ENCODE peak calls at places on chromosomes 5 and 9, in five cellular contexts. R, G, D, N and V are unnamed samples.

GRCh38 chr9:92671323-92671722 is 1.4 kb upstream of the IPPK start:
- DNase-seq in R (no peak), G (peak), D (peak), N (no peak), V (peak)

GRCh38 chr9:100473271-100474081 is 527 bp downstream of the TMEFF1 start:
- DNase-seq in R (peak), G (peak), D (peak), N (peak), V (peak)

GRCh38 chr9:33687779-33688178 is 107.6 kb upstream of the PRSS3 start:
- DNase-seq in R (no peak), G (no peak), D (peak), N (no peak), V (no peak)

GRCh38 chr5:103232393-103232999 is 26.1 kb upstream of the MACIR start:
- DNase-seq in R (no peak), G (peak), D (peak), N (no peak), V (peak)

GRCh38 chr9:130860458-130861316 is 25.6 kb downstream of the ABL1 start:
- DNase-seq in R (no peak), G (peak), D (peak), N (no peak), V (peak)

GRCh38 chr5:180950291-180950949 is 38.2 kb upstream of the BTNL3 start:
- DNase-seq in R (no peak), G (no peak), D (no peak), N (no peak), V (no peak)

GRCh38 chr9:111020594-111020993 is 17.7 kb downstream of the LPAR1 start:
- DNase-seq in R (no peak), G (no peak), D (no peak), N (no peak), V (no peak)

GRCh38 chr5:113090336-113091106 is 113.9 kb downstream of the DCP2 start:
- DNase-seq in R (no peak), G (no peak), D (no peak), N (no peak), V (no peak)

GRCh38 chr5:38666668-38667498 is 110.4 kb upstream of the LIFR start:
- DNase-seq in R (peak), G (peak), D (peak), N (no peak), V (peak)

GRCh38 chr5:98927988-98928801 is 612 bp downstream of the CHD1 start:
- DNase-seq in R (peak), G (peak), D (peak), N (peak), V (peak)

GRCh38 chr9:70161414-70161732 is 97.4 kb upstream of the SMC5 start:
- DNase-seq in R (no peak), G (no peak), D (no peak), N (no peak), V (peak)

GRCh38 chr9:135707449-135708138 is 5.6 kb downstream of the KCNT1 start:
- DNase-seq in R (no peak), G (no peak), D (no peak), N (no peak), V (no peak)

GRCh38 chr5:34627794-34628193 is 28.3 kb upstream of the RAI14 start:
- DNase-seq in R (no peak), G (no peak), D (peak), N (no peak), V (peak)

GRCh38 chr5:142484821-142485387 is 160.1 kb upstream of the SPRY4 start:
- DNase-seq in R (no peak), G (peak), D (peak), N (no peak), V (peak)

GRCh38 chr5:54021413-54022155 is 288.8 kb downstream of the ARL15 start:
- DNase-seq in R (no peak), G (no peak), D (peak), N (no peak), V (peak)

GRCh38 chr5:61808091-61808490 is 476.0 kb downstream of the ZSWIM6 start:
- DNase-seq in R (no peak), G (no peak), D (no peak), N (no peak), V (no peak)

GRCh38 chr9:13860019-13860418 is 453.9 kb downstream of the NFIB start:
- DNase-seq in R (no peak), G (no peak), D (no peak), N (no peak), V (peak)

GRCh38 chr5:86838078-86838477 is 220.3 kb downstream of the COX7C start:
- DNase-seq in R (no peak), G (no peak), D (no peak), N (no peak), V (no peak)

GRCh38 chr5:36436306-36436705 is 134.6 kb upstream of the RANBP3L start:
- DNase-seq in R (no peak), G (no peak), D (no peak), N (no peak), V (no peak)

GRCh38 chr9:16869140-16869903 is 1.1 kb downstream of the BNC2 start:
- DNase-seq in R (no peak), G (peak), D (peak), N (peak), V (peak)

GRCh38 chr5:141382469-141383294 is at the start of gene PCDHGA7:
- DNase-seq in R (no peak), G (no peak), D (peak), N (no peak), V (no peak)

GRCh38 chr5:155276231-155276630 is 262.7 kb downstream of the KIF4B start:
- DNase-seq in R (no peak), G (no peak), D (no peak), N (no peak), V (no peak)

GRCh38 chr9:33661186-33661585 is 134.2 kb upstream of the PRSS3 start:
- DNase-seq in R (no peak), G (no peak), D (no peak), N (no peak), V (peak)

GRCh38 chr5:139457653-139458306 is 4.8 kb downstream of the ECSCR start:
- DNase-seq in R (no peak), G (no peak), D (no peak), N (no peak), V (no peak)

GRCh38 chr9:81517954-81518353 is 171.4 kb downstream of the TLE1 start:
- DNase-seq in R (no peak), G (no peak), D (no peak), N (no peak), V (no peak)

GRCh38 chr5:140039561-140039960 is 3.5 kb downstream of the NRG2 start:
- DNase-seq in R (no peak), G (no peak), D (no peak), N (no peak), V (peak)

GRCh38 chr5:51018423-51018822 is 352.0 kb downstream of the PARP8 start:
- DNase-seq in R (no peak), G (no peak), D (no peak), N (no peak), V (no peak)

GRCh38 chr5:51027276-51027675 is 356.0 kb upstream of the ISL1 start:
- DNase-seq in R (no peak), G (no peak), D (no peak), N (no peak), V (no peak)

GRCh38 chr5:51028394-51028793 is 354.9 kb upstream of the ISL1 start:
- DNase-seq in R (no peak), G (no peak), D (no peak), N (no peak), V (no peak)

GRCh38 chr5:51024263-51024662 is 357.8 kb downstream of the PARP8 start:
- DNase-seq in R (no peak), G (no peak), D (no peak), N (no peak), V (no peak)
- H3K23ac ChIP-seq in R (no peak), G (no peak), D (no peak), N (no peak), V (no peak)

GRCh38 chr5:158765407-158765806 is 334.3 kb downstream of the EBF1 start:
- DNase-seq in R (no peak), G (no peak), D (no peak), N (no peak), V (no peak)
- H3K23ac ChIP-seq in R (no peak), G (no peak), D (no peak), N (no peak), V (no peak)

GRCh38 chr9:5892456-5893133 is 1.9 kb downstream of the MLANA start:
- DNase-seq in R (no peak), G (no peak), D (no peak), N (no peak), V (peak)
- H3K23ac ChIP-seq in R (no peak), G (no peak), D (no peak), N (no peak), V (no peak)

GRCh38 chr5:6875376-6875775 is 162.1 kb downstream of the TENT4A start:
- DNase-seq in R (no peak), G (peak), D (no peak), N (no peak), V (no peak)
- H3K23ac ChIP-seq in R (no peak), G (no peak), D (no peak), N (no peak), V (no peak)

GRCh38 chr9:86589273-86589672 is 235.1 kb upstream of the TUT7 start:
- DNase-seq in R (peak), G (peak), D (no peak), N (no peak), V (no peak)

GRCh38 chr9:86585422-86586143 is 231.4 kb upstream of the TUT7 start:
- DNase-seq in R (no peak), G (peak), D (peak), N (no peak), V (peak)

GRCh38 chr9:86591472-86591871 is 237.3 kb upstream of the TUT7 start:
- DNase-seq in R (no peak), G (no peak), D (no peak), N (no peak), V (no peak)

GRCh38 chr9:86580688-86581087 is 226.5 kb upstream of the TUT7 start:
- DNase-seq in R (no peak), G (no peak), D (peak), N (no peak), V (no peak)

GRCh38 chr9:86586144-86586494 is 231.9 kb upstream of the TUT7 start:
- DNase-seq in R (no peak), G (no peak), D (no peak), N (no peak), V (no peak)
- H3K23ac ChIP-seq in R (no peak), G (no peak), D (peak), N (no peak), V (no peak)

GRCh38 chr9:78023003-78023741 is 8.4 kb downstream of the GNAQ start:
- DNase-seq in R (no peak), G (no peak), D (peak), N (no peak), V (peak)
- H3K23ac ChIP-seq in R (no peak), G (peak), D (peak), N (no peak), V (no peak)

GRCh38 chr5:151240891-151241290 is 12.1 kb upstream of the GM2A start:
- DNase-seq in R (no peak), G (no peak), D (no peak), N (no peak), V (no peak)
- H3K23ac ChIP-seq in R (no peak), G (no peak), D (no peak), N (no peak), V (no peak)